ENCODE peak calls at places on chromosomes 1 and 21, in seven cellular contexts. One of them, this sample, is unnamed.

GRCh38 chr1:64527191-64527590 is 57.3 kb downstream of the CACHD1 start:
- DNase-seq in SK-N-SH: no peak
- DNase-seq in GM12878: no peak
- DNase-seq in H1: no peak
- DNase-seq in GM12891: no peak
- DNase-seq in K562: no peak
- DNase-seq in HepG2: no peak
- DNase-seq in this sample: no peak

GRCh38 chr1:231571904-231572303 is 43.4 kb downstream of the TSNAX start:
- DNase-seq in SK-N-SH: no peak
- DNase-seq in H1: no peak
- DNase-seq in HepG2: no peak
- DNase-seq in K562: no peak
- DNase-seq in GM12878: no peak
- DNase-seq in GM12891: no peak
- DNase-seq in this sample: no peak

GRCh38 chr1:151693057-151693651 is 23.4 kb downstream of the CELF3 start:
- DNase-seq in H1: no peak
- DNase-seq in GM12891: no peak
- DNase-seq in HepG2: peak; percentile 36
- DNase-seq in K562: peak; percentile 32
- DNase-seq in SK-N-SH: peak; percentile 72
- DNase-seq in GM12878: no peak
- DNase-seq in this sample: no peak

GRCh38 chr1:230922620-230923019 is 54.3 kb upstream of the C1orf198 start:
- DNase-seq in GM12891: no peak
- DNase-seq in GM12878: no peak
- DNase-seq in HepG2: no peak
- DNase-seq in H1: no peak
- DNase-seq in K562: no peak
- DNase-seq in SK-N-SH: no peak
- DNase-seq in this sample: no peak

GRCh38 chr1:90708236-90708786 is 8.8 kb downstream of the BARHL2 start:
- DNase-seq in H1: no peak
- DNase-seq in SK-N-SH: no peak
- DNase-seq in GM12891: no peak
- DNase-seq in HepG2: no peak
- DNase-seq in K562: no peak
- DNase-seq in GM12878: no peak
- DNase-seq in this sample: no peak

GRCh38 chr1:10866314-10867091 is 70.1 kb upstream of the CASZ1 start:
- DNase-seq in HepG2: peak; percentile 18
- DNase-seq in SK-N-SH: no peak
- DNase-seq in K562: peak; percentile 38
- DNase-seq in GM12891: no peak
- DNase-seq in H1: peak; percentile 74
- DNase-seq in GM12878: no peak
- DNase-seq in this sample: no peak

GRCh38 chr1:7121622-7121988 is 336.4 kb downstream of the CAMTA1 start:
- DNase-seq in K562: no peak
- DNase-seq in HepG2: no peak
- DNase-seq in GM12891: no peak
- DNase-seq in GM12878: no peak
- DNase-seq in H1: no peak
- DNase-seq in SK-N-SH: no peak
- DNase-seq in this sample: no peak

GRCh38 chr1:11448375-11449085 is 30.4 kb upstream of the DISP3 start:
- DNase-seq in SK-N-SH: no peak
- DNase-seq in K562: peak; percentile 60
- DNase-seq in GM12891: no peak
- DNase-seq in GM12878: no peak
- DNase-seq in HepG2: no peak
- DNase-seq in H1: no peak
- DNase-seq in this sample: no peak

GRCh38 chr1:119291611-119292206 is 76.9 kb upstream of the HAO2 start:
- DNase-seq in GM12878: no peak
- DNase-seq in K562: no peak
- DNase-seq in SK-N-SH: no peak
- DNase-seq in GM12891: no peak
- DNase-seq in HepG2: no peak
- DNase-seq in H1: no peak
- DNase-seq in this sample: no peak

GRCh38 chr1:50450861-50451653 is 27.8 kb upstream of the DMRTA2 start:
- DNase-seq in H1: no peak
- DNase-seq in HepG2: no peak
- DNase-seq in GM12891: no peak
- DNase-seq in K562: no peak
- DNase-seq in SK-N-SH: no peak
- DNase-seq in GM12878: no peak
- DNase-seq in this sample: no peak

GRCh38 chr1:240004086-240004749 is 87.5 kb upstream of the FMN2 start:
- DNase-seq in GM12878: no peak
- DNase-seq in K562: peak; percentile 42
- DNase-seq in H1: peak; percentile 58
- DNase-seq in HepG2: no peak
- DNase-seq in GM12891: no peak
- DNase-seq in SK-N-SH: peak; percentile 56
- DNase-seq in this sample: no peak

GRCh38 chr1:15325375-15326085 is 78.5 kb downstream of the FHAD1 start:
- DNase-seq in GM12891: no peak
- DNase-seq in K562: no peak
- DNase-seq in SK-N-SH: no peak
- DNase-seq in H1: no peak
- DNase-seq in HepG2: no peak
- DNase-seq in GM12878: no peak
- DNase-seq in this sample: no peak

DNA sequence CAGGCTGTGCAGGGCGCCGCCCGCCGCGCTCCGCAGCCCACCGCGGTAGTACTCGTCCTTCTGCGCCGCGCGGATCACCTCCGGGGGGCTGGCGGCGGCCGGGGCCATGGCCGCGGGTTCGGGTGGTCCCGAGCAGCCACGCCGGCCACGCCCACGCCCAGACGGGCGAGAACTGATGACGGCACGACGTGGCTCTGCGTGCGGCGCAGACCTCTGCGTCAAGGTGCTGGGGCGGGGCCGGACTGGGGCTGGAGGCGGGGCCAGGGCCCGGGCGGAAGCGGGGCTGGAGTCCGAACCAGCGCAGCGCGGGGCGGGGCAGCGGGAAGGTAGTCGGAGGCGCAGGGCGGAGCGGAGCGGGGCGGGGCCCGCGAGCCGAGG is at the start of gene PEX10:
- DNase-seq in K562: peak; percentile 98
- DNase-seq in HepG2: peak; percentile 86
- DNase-seq in GM12891: peak; percentile 98
- DNase-seq in GM12878: peak; percentile 80
- DNase-seq in H1: peak; percentile 99
- DNase-seq in SK-N-SH: peak; percentile 99
- DNase-seq in this sample: peak; percentile 96
- TF ChIP-seq POLR2AphosphoS5 in K562: peak; percentile 52
- TF ChIP-seq POLR2AphosphoS5 in HepG2: no peak
- TF ChIP-seq POLR2AphosphoS5 in GM12891: no peak
- TF ChIP-seq POLR2AphosphoS5 in GM12878: no peak
- TF ChIP-seq POLR2AphosphoS5 in H1: peak; percentile 80
- TF ChIP-seq POLR2AphosphoS5 in SK-N-SH: peak; percentile 30
- TF ChIP-seq POLR2AphosphoS5 in this sample: no peak

DNA sequence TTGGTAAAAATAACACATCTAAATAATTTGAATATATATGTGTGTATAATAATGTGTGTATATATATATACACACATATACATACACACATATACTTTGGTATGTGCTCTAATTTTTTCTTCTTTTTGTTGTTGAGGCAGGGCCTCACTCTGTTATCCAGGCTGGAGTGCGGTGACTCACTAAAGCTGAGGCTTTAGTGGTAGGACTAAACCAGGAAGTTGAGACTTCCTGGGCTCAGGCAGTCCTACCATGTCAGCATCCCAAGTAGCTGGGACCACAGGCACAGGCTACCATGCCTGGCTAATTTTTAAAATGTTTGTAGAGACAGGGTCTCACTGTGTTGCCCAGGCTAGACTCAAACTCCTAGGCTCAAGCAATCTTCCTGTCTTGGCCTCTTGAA is 46.7 kb upstream of the CXADR start:
- DNase-seq in GM12878: no peak
- DNase-seq in H1: no peak
- DNase-seq in HepG2: peak; percentile 51
- DNase-seq in GM12891: no peak
- DNase-seq in K562: no peak
- DNase-seq in SK-N-SH: no peak
- DNase-seq in this sample: no peak
- TF ChIP-seq TAF1 in GM12878: no peak
- TF ChIP-seq TAF1 in H1: no peak
- TF ChIP-seq TAF1 in HepG2: no peak
- TF ChIP-seq TAF1 in GM12891: no peak
- TF ChIP-seq TAF1 in K562: no peak
- TF ChIP-seq TAF1 in SK-N-SH: no peak
- TF ChIP-seq TAF1 in this sample: no peak

GRCh38 chr1:234915923-234916675 is 212.5 kb downstream of the TOMM20 start:
- DNase-seq in K562: no peak
- DNase-seq in GM12891: no peak
- DNase-seq in SK-N-SH: no peak
- DNase-seq in HepG2: no peak
- DNase-seq in GM12878: no peak
- DNase-seq in H1: no peak
- DNase-seq in this sample: no peak
- TF ChIP-seq POLR2AphosphoS5 in K562: no peak
- TF ChIP-seq POLR2AphosphoS5 in GM12891: no peak
- TF ChIP-seq POLR2AphosphoS5 in SK-N-SH: no peak
- TF ChIP-seq POLR2AphosphoS5 in HepG2: no peak
- TF ChIP-seq POLR2AphosphoS5 in GM12878: no peak
- TF ChIP-seq POLR2AphosphoS5 in H1: no peak
- TF ChIP-seq POLR2AphosphoS5 in this sample: no peak

DNA sequence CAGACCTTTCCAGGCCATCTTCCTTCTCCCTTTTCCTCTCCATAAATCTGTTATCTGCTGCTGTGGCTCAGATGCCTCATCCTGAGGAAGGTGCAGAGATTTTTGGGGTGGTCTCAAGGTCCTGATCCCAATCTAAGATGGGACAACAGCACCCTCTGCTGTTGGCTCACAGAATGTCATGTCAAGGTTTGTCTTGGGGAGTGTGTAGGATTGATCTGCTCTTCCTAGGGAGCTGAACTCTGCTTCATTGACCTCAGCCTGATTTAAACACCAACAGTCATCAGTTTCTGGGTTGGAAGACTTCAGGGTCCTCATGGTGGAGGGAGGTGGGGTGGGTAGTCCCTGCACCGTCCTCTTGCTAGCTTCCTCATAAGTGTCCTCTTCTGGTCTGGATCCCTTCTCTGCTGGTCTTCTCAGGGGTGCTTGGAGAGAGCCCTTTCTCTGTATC is 62.8 kb upstream of the LAX1 start:
- DNase-seq in H1: peak; percentile 90
- DNase-seq in SK-N-SH: peak; percentile 74
- DNase-seq in GM12891: peak; percentile 14
- DNase-seq in GM12878: peak; percentile 40
- DNase-seq in HepG2: peak; percentile 36
- DNase-seq in K562: peak; percentile 81
- DNase-seq in this sample: peak; percentile 24
- TF ChIP-seq TAF1 in H1: no peak
- TF ChIP-seq TAF1 in SK-N-SH: no peak
- TF ChIP-seq TAF1 in GM12891: no peak
- TF ChIP-seq TAF1 in GM12878: no peak
- TF ChIP-seq TAF1 in HepG2: no peak
- TF ChIP-seq TAF1 in K562: no peak
- TF ChIP-seq TAF1 in this sample: no peak

DNA sequence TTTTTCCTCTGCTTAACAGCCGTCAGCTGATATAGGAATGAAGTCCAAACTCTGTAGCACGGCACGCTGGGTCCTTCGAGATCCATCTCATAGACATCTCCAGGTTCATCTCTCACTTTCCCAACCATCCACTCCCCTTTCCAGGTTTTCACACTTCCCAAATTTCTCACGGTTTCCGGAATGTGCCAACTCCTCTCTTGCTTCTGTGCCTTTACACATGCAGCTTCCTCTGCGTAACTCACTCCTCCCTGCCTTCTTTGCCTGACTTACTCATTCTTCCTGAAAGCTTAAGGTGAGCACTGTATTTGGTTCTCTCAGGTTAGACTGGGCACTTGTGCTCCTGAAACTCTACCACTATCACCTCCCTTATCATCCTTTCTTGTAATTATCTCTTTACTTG is 168.4 kb downstream of the PCNX2 start:
- DNase-seq in HepG2: no peak
- DNase-seq in GM12878: no peak
- DNase-seq in H1: no peak
- DNase-seq in GM12891: no peak
- DNase-seq in K562: no peak
- DNase-seq in SK-N-SH: no peak
- DNase-seq in this sample: no peak
- TF ChIP-seq POLR2AphosphoS5 in HepG2: no peak
- TF ChIP-seq POLR2AphosphoS5 in GM12878: no peak
- TF ChIP-seq POLR2AphosphoS5 in H1: no peak
- TF ChIP-seq POLR2AphosphoS5 in GM12891: no peak
- TF ChIP-seq POLR2AphosphoS5 in K562: no peak
- TF ChIP-seq POLR2AphosphoS5 in SK-N-SH: no peak
- TF ChIP-seq POLR2AphosphoS5 in this sample: no peak

GRCh38 chr1:201327687-201328240 is 44.5 kb downstream of the PKP1 start:
- DNase-seq in H1: no peak
- DNase-seq in GM12891: no peak
- DNase-seq in GM12878: no peak
- DNase-seq in HepG2: no peak
- DNase-seq in K562: no peak
- DNase-seq in SK-N-SH: no peak
- DNase-seq in this sample: no peak

GRCh38 chr1:201326710-201327109 is 43.4 kb downstream of the PKP1 start:
- DNase-seq in GM12878: no peak
- DNase-seq in K562: no peak
- DNase-seq in H1: no peak
- DNase-seq in GM12891: no peak
- DNase-seq in SK-N-SH: no peak
- DNase-seq in HepG2: no peak
- DNase-seq in this sample: no peak

GRCh38 chr1:201329801-201330200 is 46.5 kb downstream of the PKP1 start:
- DNase-seq in K562: no peak
- DNase-seq in H1: no peak
- DNase-seq in GM12891: no peak
- DNase-seq in GM12878: no peak
- DNase-seq in SK-N-SH: no peak
- DNase-seq in HepG2: no peak
- DNase-seq in this sample: no peak

GRCh38 chr1:201329286-201329685 is 46.0 kb downstream of the PKP1 start:
- DNase-seq in HepG2: no peak
- DNase-seq in GM12878: no peak
- DNase-seq in GM12891: no peak
- DNase-seq in K562: no peak
- DNase-seq in H1: no peak
- DNase-seq in SK-N-SH: no peak
- DNase-seq in this sample: no peak

GRCh38 chr1:201328576-201328975 is 45.3 kb downstream of the PKP1 start:
- DNase-seq in HepG2: no peak
- DNase-seq in K562: no peak
- DNase-seq in GM12878: no peak
- DNase-seq in SK-N-SH: no peak
- DNase-seq in H1: no peak
- DNase-seq in GM12891: no peak
- DNase-seq in this sample: no peak
- TF ChIP-seq TAF1 in HepG2: no peak
- TF ChIP-seq TAF1 in K562: no peak
- TF ChIP-seq TAF1 in GM12878: no peak
- TF ChIP-seq TAF1 in SK-N-SH: no peak
- TF ChIP-seq TAF1 in H1: no peak
- TF ChIP-seq TAF1 in GM12891: no peak
- TF ChIP-seq TAF1 in this sample: no peak